ENCODE peak calls at places on chromosomes 4 and X, in five cellular contexts. G is lower lobe of right lung; K is hippocampal formation; T is LHCN-M2; U is activated gamma-delta T cell treated with anti-CD3 and anti-CD28 coated beads, Interleukin-2, amount 50 U/mL, for 16 hours. I is an unnamed sample.

GRCh38 chr4:145735330-145735638 is 55.3 kb downstream of the C4orf51 start:
- DNase-seq in G (no peak), K (peak), T (peak), U (no peak), I (no peak)

GRCh38 chrX:142359359-142359758 is 154.3 kb upstream of the MAGEC2 start:
- DNase-seq in G (no peak), K (no peak), T (no peak), U (no peak), I (no peak)

GRCh38 chr4:182448281-182449151 is 205.3 kb downstream of the TENM3 start:
- DNase-seq in G (peak), K (peak), T (peak), U (peak), I (peak)

GRCh38 chr4:173807347-173807746 is 277.3 kb upstream of the HAND2 start:
- DNase-seq in G (no peak), K (peak), T (no peak), U (no peak), I (no peak)

GRCh38 chr4:161577604-161578301 is 586.0 kb downstream of the FSTL5 start:
- DNase-seq in G (no peak), K (no peak), T (peak), U (no peak), I (no peak)

GRCh38 chr4:21117771-21118170 is 417.5 kb downstream of the PACRGL start:
- DNase-seq in G (no peak), K (no peak), T (no peak), U (no peak), I (no peak)

GRCh38 chr4:11424000-11424399 is 4.7 kb downstream of the HS3ST1 start:
- DNase-seq in G (no peak), K (no peak), T (no peak), U (no peak), I (peak)

GRCh38 chr4:7992846-7993245 is 53.2 kb upstream of the AFAP1 start:
- DNase-seq in G (no peak), K (no peak), T (no peak), U (no peak), I (no peak)

GRCh38 chr4:141102367-141102766 is 30.9 kb downstream of the RNF150 start:
- DNase-seq in G (no peak), K (no peak), T (peak), U (no peak), I (no peak)

GRCh38 chrX:69318651-69319305 is 153.5 kb upstream of the PJA1 start:
- DNase-seq in G (no peak), K (no peak), T (no peak), U (no peak), I (no peak)

GRCh38 chrX:138011461-138011860 is 445.5 kb downstream of the ZIC3 start:
- DNase-seq in G (no peak), K (no peak), T (no peak), U (no peak), I (no peak)

GRCh38 chr4:153530284-153530995 is 64.3 kb downstream of the TMEM131L start:
- DNase-seq in G (no peak), K (no peak), T (no peak), U (no peak), I (no peak)

GRCh38 chrX:38583185-38583584 is 21.8 kb downstream of the TSPAN7 start:
- DNase-seq in G (no peak), K (no peak), T (no peak), U (no peak), I (no peak)

GRCh38 chr4:94649381-94650128 is 108.2 kb upstream of the BMPR1B start:
- DNase-seq in G (no peak), K (no peak), T (no peak), U (no peak), I (no peak)

GRCh38 chr4:8296491-8296890 is 26.9 kb downstream of the HTRA3 start:
- DNase-seq in G (peak), K (no peak), T (no peak), U (no peak), I (no peak)

I was measured in HuH-7.